ENCODE peak calls at places on chromosomes 11 and 22, in eight cellular contexts. A is HFFc6; U is stimulated activated CD8-positive, alpha-beta memory T cell treated with anti-CD3 and anti-CD28 coated beads, Interleukin-15, amount 100 ng/mL, for 1 hour; W is Daoy; S is T follicular helper cell; O is choroid plexus epithelial cell; L is neuronal stem cell; X is KG1. C is an unnamed sample.

GRCh38 chr11:124297921-124298320 is 15.8 kb downstream of the OR8D1 start:
- DNase-seq in A (no peak), U (no peak), W (peak), S (no peak), O (peak), L (no peak), X (no peak), C (no peak)

GRCh38 chr11:1304376-1304775 is 5.1 kb downstream of the TOLLIP start:
- DNase-seq in A (no peak), U (no peak), W (no peak), S (no peak), O (no peak), L (no peak), X (no peak), C (no peak)

GRCh38 chr11:134055029-134055428 is 13.8 kb upstream of the JAM3 start:
- DNase-seq in A (no peak), U (no peak), W (no peak), S (no peak), O (no peak), L (no peak), X (no peak), C (no peak)

GRCh38 chr11:61912530-61912898 is 4.9 kb downstream of the RAB3IL1 start:
- DNase-seq in A (no peak), U (no peak), W (no peak), S (no peak), O (no peak), L (no peak), X (peak), C (no peak)

GRCh38 chr22:22685586-22685985 is 41.2 kb downstream of the GGTLC2 start:
- DNase-seq in A (no peak), U (no peak), W (no peak), S (no peak), O (no peak), L (no peak), X (no peak), C (no peak)

GRCh38 chr11:131064373-131064991 is 148.2 kb upstream of the SNX19 start:
- DNase-seq in A (peak), U (no peak), W (peak), S (no peak), O (peak), L (peak), X (peak), C (no peak)

GRCh38 chr11:65208785-65209710 is 27.3 kb downstream of the CAPN1 start:
- DNase-seq in A (no peak), U (no peak), W (no peak), S (no peak), O (no peak), L (no peak), X (no peak), C (no peak)

GRCh38 chr11:96384156-96384555 is 5.6 kb downstream of the CCDC82 start:
- DNase-seq in A (no peak), U (no peak), W (no peak), S (no peak), O (no peak), L (no peak), X (no peak), C (no peak)

GRCh38 chr22:17655289-17655688 is 16.7 kb downstream of the BCL2L13 start:
- DNase-seq in A (no peak), U (no peak), W (no peak), S (no peak), O (peak), L (no peak), X (no peak), C (no peak)

GRCh38 chr11:35626511-35626910 is 8.3 kb downstream of the FJX1 start:
- DNase-seq in A (no peak), U (no peak), W (no peak), S (no peak), O (no peak), L (no peak), X (no peak), C (no peak)

GRCh38 chr11:359181-359714 is 10.1 kb upstream of the B4GALNT4 start:
- DNase-seq in A (no peak), U (no peak), W (no peak), S (no peak), O (no peak), L (no peak), X (no peak), C (no peak)

GRCh38 chr11:78656984-78657383 is 82.3 kb upstream of the NARS2 start:
- DNase-seq in A (no peak), U (no peak), W (no peak), S (no peak), O (no peak), L (no peak), X (no peak), C (no peak)

GRCh38 chr11:61971177-61972111 is 4.0 kb upstream of the FTH1 start:
- DNase-seq in A (peak), U (no peak), W (peak), S (no peak), O (peak), L (peak), X (peak), C (no peak)

GRCh38 chr11:77418981-77419592 is 54.8 kb downstream of the PAK1 start:
- DNase-seq in A (no peak), U (no peak), W (no peak), S (no peak), O (no peak), L (no peak), X (no peak), C (no peak)

GRCh38 chr11:64321533-64321932 is 3.6 kb downstream of the PRDX5 start:
- DNase-seq in A (no peak), U (no peak), W (peak), S (no peak), O (peak), L (no peak), X (no peak), C (no peak)

GRCh38 chr22:44204937-44205712 is 24.4 kb downstream of the PARVG start:
- DNase-seq in A (no peak), U (no peak), W (no peak), S (no peak), O (no peak), L (no peak), X (no peak), C (no peak)

GRCh38 chr11:32297629-32298028 is 137.7 kb downstream of the WT1 start:
- DNase-seq in A (peak), U (no peak), W (peak), S (no peak), O (peak), L (no peak), X (no peak), C (no peak)

GRCh38 chr11:120133216-120134105 is 4.5 kb downstream of the TRIM29 start:
- DNase-seq in A (no peak), U (no peak), W (no peak), S (no peak), O (no peak), L (no peak), X (no peak), C (no peak)

GRCh38 chr11:103433976-103434375 is 324.8 kb downstream of the DYNC2H1 start:
- DNase-seq in A (no peak), U (no peak), W (peak), S (no peak), O (no peak), L (no peak), X (no peak), C (no peak)

GRCh38 chr22:24965822-24966626 is 13.5 kb downstream of the KIAA1671 start:
- DNase-seq in A (no peak), U (no peak), W (no peak), S (no peak), O (peak), L (no peak), X (no peak), C (no peak)

GRCh38 chr11:10289765-10290420 is 4.1 kb downstream of the SBF2 start:
- DNase-seq in A (no peak), U (no peak), W (no peak), S (no peak), O (no peak), L (no peak), X (no peak), C (no peak)

GRCh38 chr22:23705358-23705757 is 14.5 kb downstream of the RGL4 start:
- DNase-seq in A (no peak), U (no peak), W (no peak), S (no peak), O (no peak), L (no peak), X (no peak), C (no peak)

GRCh38 chr22:30511109-30511508 is 5.6 kb upstream of the SEC14L4 start:
- DNase-seq in A (no peak), U (no peak), W (no peak), S (no peak), O (no peak), L (no peak), X (no peak), C (no peak)

GRCh38 chr22:42939941-42940653 is 74.9 kb downstream of the PACSIN2 start:
- DNase-seq in A (peak), U (no peak), W (peak), S (no peak), O (peak), L (no peak), X (no peak), C (no peak)

GRCh38 chr11:393219-394033 is 583 bp upstream of the PKP3 start:
- DNase-seq in A (peak), U (no peak), W (peak), S (no peak), O (peak), L (no peak), X (no peak), C (no peak)

GRCh38 chr22:39178206-39179111 is 26.0 kb upstream of the CBX7 start:
- DNase-seq in A (peak), U (no peak), W (no peak), S (no peak), O (peak), L (no peak), X (no peak), C (no peak)

C was measured in T-helper 9 cell.